ENCODE peak calls at places on chromosomes 5 and 9, in eight cellular contexts. U, L, R, P, E, I, B and H are unnamed samples. For H3K4me1 and H3K27me3, the result is how much of the 10 kb centered on the place peaks cover.

GRCh38 chr9:133934512-133935221 is 57.5 kb downstream of the VAV2 start:
- DNase-seq in U (peak), L (no peak), R (no peak), P (no peak), E (no peak), I (no peak), B (no peak), H (no peak)

GRCh38 chr9:68507098-68507795 is 33.4 kb downstream of the TMEM252 start:
- DNase-seq in U (no peak), L (no peak), R (no peak), P (no peak), E (peak), I (peak), B (no peak), H (no peak)

GRCh38 chr5:162496080-162496808 is 428.7 kb downstream of the GABRG2 start:
- DNase-seq in U (no peak), L (no peak), R (no peak), P (no peak), E (no peak), I (no peak), B (peak), H (no peak)

GRCh38 chr5:79582186-79582585 is 30.1 kb upstream of the TENT2 start:
- DNase-seq in U (no peak), L (no peak), R (no peak), P (no peak), E (no peak), I (no peak), B (no peak), H (no peak)

GRCh38 chr5:145471831-145472616 is 363.1 kb downstream of the PRELID2 start:
- DNase-seq in U (no peak), L (no peak), R (no peak), P (no peak), E (peak), I (no peak), B (no peak), H (no peak)

GRCh38 chr5:125679522-125679921 is 743.7 kb upstream of the GRAMD2B start:
- DNase-seq in U (no peak), L (no peak), R (no peak), P (no peak), E (no peak), I (no peak), B (no peak), H (no peak)

GRCh38 chr9:138053321-138053868 is 175.8 kb downstream of the CACNA1B start:
- DNase-seq in U (peak), L (no peak), R (no peak), P (no peak), E (peak), I (no peak), B (no peak), H (no peak)

GRCh38 chr5:167452186-167452585 is 839.3 kb upstream of the WWC1 start:
- DNase-seq in U (no peak), L (no peak), R (no peak), P (no peak), E (no peak), I (no peak), B (no peak), H (no peak)

GRCh38 chr5:35819656-35820055 is 37.0 kb upstream of the IL7R start:
- DNase-seq in U (no peak), L (no peak), R (no peak), P (no peak), E (no peak), I (no peak), B (no peak), H (no peak)

GRCh38 chr9:130331573-130331972 is 66.0 kb downstream of the HMCN2 start:
- DNase-seq in U (peak), L (peak), R (no peak), P (no peak), E (peak), I (peak), B (no peak), H (no peak)

GRCh38 chr5:57318251-57318650 is 144.4 kb downstream of the GPBP1 start:
- DNase-seq in U (no peak), L (no peak), R (no peak), P (no peak), E (no peak), I (no peak), B (no peak), H (no peak)

GRCh38 chr5:150255659-150256415 is 33.7 kb downstream of the CAMK2A start:
- DNase-seq in U (no peak), L (no peak), R (no peak), P (no peak), E (no peak), I (no peak), B (no peak), H (no peak)

GRCh38 chr9:100099722-100100042 is 639 bp downstream of the INVS start:
- DNase-seq in U (peak), L (no peak), R (no peak), P (no peak), E (peak), I (no peak), B (no peak), H (no peak)

GRCh38 chr5:145697251-145698016 is 137.7 kb downstream of the PRELID2 start:
- DNase-seq in U (no peak), L (no peak), R (no peak), P (no peak), E (peak), I (no peak), B (peak), H (no peak)

GRCh38 chr9:113875917-113876805 is at the start of gene ZNF618:
- DNase-seq in U (peak), L (no peak), R (no peak), P (no peak), E (peak), I (no peak), B (peak), H (no peak)

GRCh38 chr9:14186096-14186495 is 127.8 kb downstream of the NFIB start:
- DNase-seq in U (no peak), L (no peak), R (no peak), P (no peak), E (no peak), I (no peak), B (no peak), H (no peak)

GRCh38 chr9:37290881-37291485 is 131.5 kb upstream of the GRHPR start:
- DNase-seq in U (no peak), L (no peak), R (no peak), P (no peak), E (no peak), I (no peak), B (no peak), H (no peak)

GRCh38 chr5:71925608-71926091 is 181.6 kb upstream of the MAP1B start:
- DNase-seq in U (peak), L (no peak), R (no peak), P (no peak), E (no peak), I (no peak), B (no peak), H (peak)

GRCh38 chr9:127903557-127904475 is 4.4 kb upstream of the ST6GALNAC6 start:
- DNase-seq in U (peak), L (peak), R (no peak), P (no peak), E (peak), I (peak), B (no peak), H (peak)

GRCh38 chr5:133957591-133957990 is 10.8 kb downstream of the C5orf15 start:
- DNase-seq in U (no peak), L (no peak), R (no peak), P (no peak), E (no peak), I (no peak), B (peak), H (no peak)

GRCh38 chr5:113232667-113233066 is 202.1 kb downstream of the TSSK1B start:
- DNase-seq in U (peak), L (no peak), R (no peak), P (no peak), E (no peak), I (peak), B (no peak), H (no peak)

GRCh38 chr5:111720333-111720890 is 36.6 kb downstream of the NREP start:
- DNase-seq in U (no peak), L (no peak), R (no peak), P (no peak), E (peak), I (no peak), B (no peak), H (no peak)

GRCh38 chr5:76169536-76169935 is 86.4 kb downstream of the SV2C start:
- DNase-seq in U (no peak), L (no peak), R (no peak), P (no peak), E (no peak), I (no peak), B (no peak), H (no peak)

GRCh38 chr9:71587576-71588362 is 180.5 kb downstream of the CEMIP2 start:
- DNase-seq in U (no peak), L (no peak), R (no peak), P (no peak), E (no peak), I (no peak), B (no peak), H (no peak)

GRCh38 chr9:128298535-128299482 is 22.7 kb downstream of the SWI5 start:
- DNase-seq in U (no peak), L (no peak), R (no peak), P (no peak), E (no peak), I (no peak), B (no peak), H (no peak)

GRCh38 chr5:119397518-119398380 is 41.9 kb downstream of the TNFAIP8 start:
- DNase-seq in U (no peak), L (no peak), R (no peak), P (no peak), E (no peak), I (no peak), B (no peak), H (no peak)

GRCh38 chr5:102289251-102289899 is 6.7 kb downstream of the SLCO4C1 start:
- DNase-seq in U (no peak), L (no peak), R (no peak), P (no peak), E (no peak), I (no peak), B (no peak), H (no peak)

GRCh38 chr5:159316519-159317383 is 13.5 kb downstream of the IL12B start:
- DNase-seq in U (no peak), L (no peak), R (peak), P (no peak), E (peak), I (no peak), B (peak), H (no peak)

DNA sequence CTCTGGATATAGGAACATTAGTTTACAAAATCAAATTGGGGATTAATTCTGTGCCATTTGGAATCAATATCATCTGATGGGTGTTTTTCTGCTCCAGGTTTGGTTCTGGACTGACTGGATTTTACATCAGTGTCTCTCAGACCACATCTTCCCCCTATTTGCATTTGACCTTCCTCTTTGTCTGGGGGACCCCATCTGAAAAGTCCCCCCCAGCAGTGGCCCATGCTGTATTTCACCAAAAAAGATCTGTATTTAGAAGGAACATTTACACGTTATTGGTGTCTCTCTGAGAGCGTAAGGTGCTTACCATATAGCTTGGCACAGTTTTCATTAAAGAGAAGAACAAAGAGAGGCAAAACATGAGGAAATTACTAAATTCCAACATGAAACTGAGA is 215.6 kb upstream of the CLINT1 start:
- DNase-seq in U (no peak), L (no peak), R (no peak), P (no peak), E (no peak), I (no peak), B (no peak), H (no peak)
- H3K27ac ChIP-seq in U (no peak), L (no peak), R (no peak), P (no peak), E (no peak), I (peak), B (no peak), H (no peak)

GRCh38 chr5:59301727-59302126 is 591.8 kb downstream of the PDE4D start:
- DNase-seq in U (no peak), L (no peak), R (no peak), P (no peak), E (no peak), I (no peak), B (no peak), H (no peak)
- H3K4me1 ChIP-seq in U (under half), L (under half), R (under half), P (under half), E (under half), I (under half), B (under half), H (under half)

GRCh38 chr9:84969084-84969483 is 299.6 kb downstream of the NTRK2 start:
- DNase-seq in U (no peak), L (no peak), R (no peak), P (no peak), E (no peak), I (no peak), B (no peak), H (no peak)

GRCh38 chr9:84974258-84974657 is 304.7 kb downstream of the NTRK2 start:
- DNase-seq in U (no peak), L (no peak), R (no peak), P (no peak), E (no peak), I (no peak), B (no peak), H (no peak)

GRCh38 chr9:84966876-84967830 is 297.6 kb downstream of the NTRK2 start:
- DNase-seq in U (no peak), L (no peak), R (peak), P (no peak), E (peak), I (no peak), B (no peak), H (no peak)

GRCh38 chr9:84970432-84970831 is 300.9 kb downstream of the NTRK2 start:
- DNase-seq in U (no peak), L (no peak), R (no peak), P (no peak), E (no peak), I (no peak), B (no peak), H (no peak)

DNA sequence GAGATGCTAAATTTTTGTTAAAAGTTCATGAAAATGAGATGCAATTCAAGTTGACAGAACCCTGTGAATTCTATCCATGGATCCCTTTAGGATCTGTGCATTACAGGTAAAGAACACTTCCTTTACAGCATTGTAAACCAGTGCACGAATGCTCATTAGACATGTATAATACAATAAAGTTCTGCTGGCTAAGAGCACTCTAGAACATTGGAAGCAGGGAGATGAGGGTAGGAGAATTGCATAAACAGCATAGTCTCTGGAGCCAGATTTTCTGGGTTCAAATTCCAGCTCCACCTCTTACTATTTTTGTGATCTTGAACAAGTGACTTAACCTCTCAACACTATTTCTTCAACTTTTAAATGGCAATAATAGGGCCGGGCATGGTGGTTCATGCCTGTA is 300.2 kb downstream of the NTRK2 start:
- DNase-seq in U (no peak), L (no peak), R (no peak), P (no peak), E (no peak), I (no peak), B (no peak), H (no peak)
- H3K27me3 ChIP-seq in U (under half), L (under half), R (under half), P (under half), E (under half), I (under half), B (under half), H (under half)

DNA sequence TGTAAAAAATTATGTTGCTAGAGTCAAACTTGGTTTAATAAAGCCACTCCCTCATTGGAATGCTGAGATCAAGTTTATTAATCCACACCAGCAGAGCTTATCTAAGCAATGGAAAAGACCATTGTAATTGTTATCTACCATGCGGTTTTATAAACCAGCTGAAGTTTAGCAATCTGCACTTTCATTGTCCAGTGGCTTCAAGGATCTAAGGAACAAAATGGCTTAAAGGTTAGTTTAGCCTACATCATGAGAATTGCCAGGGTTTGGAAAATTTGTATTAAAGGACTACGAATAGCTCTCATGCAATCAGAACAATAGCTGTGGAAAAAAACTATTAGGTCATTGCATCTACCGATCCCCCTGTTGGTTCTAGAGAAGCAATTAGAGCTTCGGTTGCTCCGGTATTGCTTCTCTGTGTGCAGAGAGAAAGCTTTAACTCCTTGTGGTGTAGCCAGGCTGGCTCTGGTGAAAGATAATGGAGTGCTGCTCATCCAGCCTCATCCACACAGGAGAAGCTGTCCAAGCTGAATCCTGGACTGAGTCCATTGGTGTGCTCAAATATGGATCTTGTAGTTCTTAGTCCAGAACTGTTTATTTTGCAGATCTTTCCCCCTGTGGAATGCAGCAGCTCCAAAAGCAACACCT is 86.3 kb upstream of the SLC12A2 start:
- DNase-seq in U (no peak), L (no peak), R (no peak), P (no peak), E (no peak), I (no peak), B (no peak), H (no peak)
- H3K27ac ChIP-seq in U (no peak), L (no peak), R (no peak), P (no peak), E (no peak), I (no peak), B (no peak), H (no peak)

GRCh38 chr9:122940603-122941559 is at the start of gene RABGAP1:
- DNase-seq in U (peak), L (peak), R (peak), P (peak), E (peak), I (peak), B (peak), H (peak)
- H3K4me1 ChIP-seq in U (under half), L (under half), R (under half), P (under half), E (under half), I (under half), B (under half), H (under half)

DNA sequence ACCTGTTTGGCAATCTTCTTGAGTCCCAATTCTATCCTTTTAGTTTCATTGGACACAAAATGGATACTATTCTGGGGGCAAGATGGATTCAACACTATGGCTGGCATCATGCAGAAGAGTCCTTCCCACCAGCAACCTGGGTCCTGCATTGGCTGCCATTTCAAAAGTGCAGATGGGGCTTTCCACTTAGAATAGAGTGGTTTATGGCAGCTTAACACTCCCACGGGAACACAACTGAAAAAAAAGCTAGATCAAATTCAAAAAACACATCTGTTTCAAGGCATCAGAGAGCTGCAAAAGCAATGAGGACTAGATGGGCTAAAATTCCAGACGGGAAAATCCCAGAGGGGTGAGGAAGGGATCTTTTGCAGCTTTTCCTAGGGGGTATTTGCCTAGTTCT is 11.2 kb upstream of the HMHB1 start:
- DNase-seq in U (no peak), L (no peak), R (no peak), P (no peak), E (no peak), I (no peak), B (no peak), H (no peak)
- H3K27me3 ChIP-seq in U (under half), L (under half), R (under half), P (under half), E (under half), I (under half), B (under half), H (under half)

GRCh38 chr5:173242079-173242478 is 7.1 kb upstream of the NKX2-5 start:
- DNase-seq in U (no peak), L (no peak), R (no peak), P (no peak), E (peak), I (no peak), B (no peak), H (no peak)
- H3K27ac ChIP-seq in U (peak), L (no peak), R (no peak), P (no peak), E (no peak), I (no peak), B (no peak), H (no peak)

DNA sequence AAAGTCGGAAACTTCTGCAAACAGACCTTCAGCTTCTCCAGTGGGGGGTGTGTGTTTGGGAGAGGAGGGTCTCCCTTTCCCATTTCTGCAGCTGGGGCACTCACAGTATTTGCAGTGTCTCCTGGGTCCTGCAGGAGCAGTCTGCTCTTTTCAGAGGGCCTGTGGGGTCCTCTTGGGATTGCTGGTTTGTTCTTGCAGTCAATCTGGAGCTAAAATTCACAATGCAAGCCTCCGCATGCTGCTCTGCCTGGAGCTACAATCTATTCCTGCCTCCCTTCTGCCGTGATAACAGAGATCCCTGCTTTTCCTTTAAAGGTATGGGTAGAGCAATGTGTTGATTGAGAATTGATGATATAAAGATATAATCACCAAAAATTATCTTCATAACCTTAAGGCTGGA is 43.2 kb downstream of the ZNF462 start:
- DNase-seq in U (no peak), L (no peak), R (no peak), P (no peak), E (no peak), I (no peak), B (no peak), H (no peak)
- H3K4me1 ChIP-seq in U (under half), L (under half), R (under half), P (under half), E (half or more), I (under half), B (under half), H (under half)

GRCh38 chr9:93947409-93948070 is 7.6 kb downstream of the BARX1 start:
- DNase-seq in U (no peak), L (no peak), R (no peak), P (no peak), E (peak), I (no peak), B (no peak), H (no peak)

GRCh38 chr9:93948456-93949072 is 6.6 kb downstream of the BARX1 start:
- DNase-seq in U (no peak), L (no peak), R (no peak), P (no peak), E (peak), I (no peak), B (no peak), H (no peak)

GRCh38 chr9:93944011-93944410 is 11.1 kb downstream of the BARX1 start:
- DNase-seq in U (no peak), L (no peak), R (no peak), P (no peak), E (peak), I (no peak), B (no peak), H (no peak)

GRCh38 chr9:93945400-93946337 is 9.5 kb downstream of the BARX1 start:
- DNase-seq in U (no peak), L (no peak), R (no peak), P (no peak), E (peak), I (no peak), B (no peak), H (no peak)

GRCh38 chr9:93946338-93946712 is 8.8 kb downstream of the BARX1 start:
- DNase-seq in U (no peak), L (no peak), R (no peak), P (no peak), E (no peak), I (no peak), B (no peak), H (no peak)
- H3K27me3 ChIP-seq in U (half or more), L (half or more), R (half or more), P (under half), E (half or more), I (under half), B (half or more), H (under half)